ENCODE peak calls at places on chromosomes 6 and 20, in five cellular contexts. D, C, G, V and T are unnamed samples.

GRCh38 chr20:45294659-45295058 is 12.0 kb upstream of the RBPJL start:
- DNase-seq in D (no peak), C (no peak), G (no peak), V (no peak), T (no peak)

GRCh38 chr6:47780510-47781356 is 1.1 kb upstream of the OPN5 start:
- DNase-seq in D (peak), C (peak), G (peak), V (peak), T (peak)

GRCh38 chr20:39473533-39473932 is 511.4 kb downstream of the DHX35 start:
- DNase-seq in D (no peak), C (no peak), G (no peak), V (no peak), T (no peak)

GRCh38 chr6:12886961-12887775 is 170.6 kb downstream of the PHACTR1 start:
- DNase-seq in D (no peak), C (no peak), G (no peak), V (no peak), T (no peak)

GRCh38 chr6:45398075-45398817 is 20.5 kb upstream of the SUPT3H start:
- DNase-seq in D (no peak), C (no peak), G (no peak), V (no peak), T (no peak)

GRCh38 chr6:157162756-157163433 is 160.4 kb downstream of the TMEM242 start:
- DNase-seq in D (no peak), C (no peak), G (no peak), V (no peak), T (no peak)

GRCh38 chr20:57661201-57662027 is 41.2 kb upstream of the ZBP1 start:
- DNase-seq in D (no peak), C (no peak), G (no peak), V (no peak), T (no peak)

GRCh38 chr6:88869263-88870023 is 94.0 kb downstream of the RNGTT start:
- DNase-seq in D (no peak), C (no peak), G (peak), V (no peak), T (no peak)

GRCh38 chr6:26003102-26003694 is 40.6 kb downstream of the TRIM38 start:
- DNase-seq in D (no peak), C (peak), G (peak), V (peak), T (peak)

GRCh38 chr6:37585523-37585905 is 85.8 kb upstream of the CCDC167 start:
- DNase-seq in D (no peak), C (no peak), G (peak), V (peak), T (no peak)

GRCh38 chr20:23147964-23148720 is 62.0 kb upstream of the CD93 start:
- DNase-seq in D (peak), C (peak), G (peak), V (peak), T (peak)

GRCh38 chr20:7449269-7449668 is 491.0 kb downstream of the HAO1 start:
- DNase-seq in D (no peak), C (no peak), G (no peak), V (no peak), T (no peak)

GRCh38 chr6:81171991-81172740 is 580.3 kb downstream of the TENT5A start:
- DNase-seq in D (no peak), C (no peak), G (peak), V (peak), T (no peak)